ENCODE peak calls at places on chromosomes 5 and 9, in six cellular contexts. L is GM18507, I is dorsolateral prefrontal cortex, F is HCT116, E is fibroblast of lung, D is SJSA1. X is an unnamed sample.
A peak's percentile ranks its signal among the peaks of the same experiment; 100 is the strongest.

GRCh38 chr9:136690104-136690840 is 3.0 kb upstream of the AGPAT2 start:
- DNase-seq in L (no peak), I (no peak), F (no peak), E (no peak), D (no peak), X (no peak)

GRCh38 chr9:35716236-35716635 is 15.8 kb downstream of the TLN1 start:
- DNase-seq in L (no peak), I (peak; percentile 74), F (no peak), E (no peak), D (no peak), X (no peak)

GRCh38 chr5:32325616-32326015 is 12.9 kb upstream of the MTMR12 start:
- DNase-seq in L (no peak), I (no peak), F (no peak), E (no peak), D (no peak), X (no peak)

GRCh38 chr5:23506329-23507236 is 826 bp upstream of the PRDM9 start:
- DNase-seq in L (no peak), I (no peak), F (no peak), E (peak; percentile 63), D (no peak), X (no peak)

GRCh38 chr5:127243011-127243410 is 47.6 kb upstream of the MEGF10 start:
- DNase-seq in L (no peak), I (no peak), F (no peak), E (no peak), D (no peak), X (no peak)

GRCh38 chr5:55234171-55234700 is 828 bp upstream of the CCNO start:
- DNase-seq in L (no peak), I (peak; percentile 33), F (peak; percentile 12), E (no peak), D (no peak), X (no peak)

GRCh38 chr5:2642684-2643325 is 108.7 kb downstream of the IRX2 start:
- DNase-seq in L (no peak), I (no peak), F (no peak), E (no peak), D (peak; percentile 41), X (no peak)

GRCh38 chr9:126516936-126517750 is 96.6 kb upstream of the LMX1B start:
- DNase-seq in L (no peak), I (no peak), F (peak; percentile 6), E (peak; percentile 91), D (no peak), X (no peak)

GRCh38 chr9:111179577-111179976 is 141.3 kb upstream of the LPAR1 start:
- DNase-seq in L (no peak), I (no peak), F (no peak), E (no peak), D (no peak), X (no peak)

X was measured in hippocampal formation.